ENCODE peak calls at places on chromosome 11, in eight cellular contexts. X is osteoblast; N is stomach; T is PC-3; O is heart right ventricle; V is tibial artery; Y is kidney; R is CD4-positive, alpha-beta memory T cell. K is an unnamed sample. For H3K4me1 and H3K36me3, the result is how much of the 10 kb centered on the place peaks cover.

GRCh38 chr11:1394936-1395772 is 5.4 kb downstream of the BRSK2 start:
- DNase-seq in T (no peak), N (no peak), O (no peak), X (peak), V (no peak), R (no peak), Y (peak), K (no peak)

GRCh38 chr11:126284829-126285228 is 1.9 kb downstream of the TIRAP start:
- DNase-seq in N (peak), Y (no peak), R (peak), V (no peak), T (peak), O (no peak), X (peak), K (peak)

GRCh38 chr11:1532606-1533341 is 39.3 kb downstream of the DUSP8 start:
- DNase-seq in R (no peak), X (peak), Y (no peak), T (no peak), O (no peak), V (no peak), N (no peak), K (no peak)

GRCh38 chr11:8527939-8528338 is 66.1 kb downstream of the STK33 start:
- DNase-seq in V (no peak), O (no peak), Y (no peak), X (no peak), R (no peak), T (no peak), N (no peak), K (no peak)

GRCh38 chr11:46461461-46461927 is 69.9 kb upstream of the CHRM4 start:
- DNase-seq in T (no peak), R (no peak), O (no peak), N (no peak), Y (no peak), V (no peak), X (peak), K (no peak)

GRCh38 chr11:12674571-12674935 is 332 bp downstream of the TEAD1 start:
- DNase-seq in V (no peak), N (peak), Y (no peak), O (peak), T (no peak), R (no peak), X (peak), K (no peak)

GRCh38 chr11:1926156-1927031 is 6.9 kb downstream of the TNNT3 start:
- DNase-seq in N (no peak), V (no peak), T (no peak), Y (peak), X (peak), R (no peak), O (no peak), K (no peak)

GRCh38 chr11:87432006-87432405 is 394.3 kb downstream of the TMEM135 start:
- DNase-seq in X (no peak), R (no peak), T (no peak), V (no peak), Y (no peak), N (no peak), O (no peak), K (no peak)

GRCh38 chr11:33869511-33870422 is 22.1 kb downstream of the LMO2 start:
- DNase-seq in X (peak), O (peak), Y (peak), N (no peak), V (peak), T (peak), R (no peak), K (peak)

GRCh38 chr11:113675003-113675471 is 31.1 kb downstream of the TMPRSS5 start:
- DNase-seq in T (peak), Y (no peak), N (no peak), R (no peak), V (no peak), X (peak), O (no peak), K (no peak)

GRCh38 chr11:111571829-111572501 is 30.3 kb upstream of the SIK2 start:
- DNase-seq in V (no peak), O (no peak), N (no peak), R (no peak), T (peak), X (no peak), Y (no peak), K (no peak)

GRCh38 chr11:66768088-66768521 is 39.1 kb upstream of the SPTBN2 start:
- DNase-seq in R (no peak), T (no peak), O (peak), Y (no peak), V (no peak), N (no peak), X (peak), K (no peak)

GRCh38 chr11:34356918-34357645 is 728 bp downstream of the ABTB2 start:
- DNase-seq in O (peak), T (peak), V (peak), Y (peak), R (peak), N (peak), X (peak), K (peak)

GRCh38 chr11:61534025-61534900 is 25.7 kb downstream of the LRRC10B start:
- DNase-seq in Y (no peak), R (no peak), T (no peak), N (peak), X (no peak), V (no peak), O (no peak), K (no peak)
- H3K4me1 ChIP-seq in Y (under half), R (under half), T (under half), N (under half), X (under half), V (under half), O (under half), K (under half)

GRCh38 chr11:3002346-3002745 is 10.2 kb upstream of the NAP1L4 start:
- DNase-seq in T (no peak), V (peak), R (no peak), X (no peak), O (no peak), N (peak), Y (no peak), K (no peak)
- H3K36me3 ChIP-seq in T (under half), V (under half), R (half or more), X (half or more), O (half or more), N (half or more), Y (under half), K (half or more)

DNA sequence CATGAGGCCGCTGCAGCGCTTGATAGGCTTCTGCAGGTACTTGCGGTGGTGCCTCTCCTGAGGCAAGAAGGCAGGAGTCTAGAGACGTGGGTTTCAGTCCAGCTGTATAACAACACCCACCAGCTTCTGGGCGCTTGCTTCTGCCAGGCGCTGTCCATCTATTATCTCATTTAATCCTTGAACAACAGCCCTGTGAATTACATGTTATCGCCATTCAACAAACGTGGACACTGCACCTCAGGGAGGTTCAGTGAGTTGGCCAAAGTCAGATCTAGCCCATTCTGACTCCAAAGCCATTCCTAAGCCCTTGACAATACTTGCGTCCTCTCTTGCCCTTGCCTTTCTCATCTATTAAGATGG is 436 bp upstream of the FAM181B start:
- DNase-seq in T (no peak), V (no peak), Y (no peak), R (no peak), X (peak), O (no peak), N (no peak), K (no peak)
- H3K4me3 ChIP-seq in T (no peak), V (peak), Y (peak), R (no peak), X (no peak), O (peak), N (peak), K (peak)

DNA sequence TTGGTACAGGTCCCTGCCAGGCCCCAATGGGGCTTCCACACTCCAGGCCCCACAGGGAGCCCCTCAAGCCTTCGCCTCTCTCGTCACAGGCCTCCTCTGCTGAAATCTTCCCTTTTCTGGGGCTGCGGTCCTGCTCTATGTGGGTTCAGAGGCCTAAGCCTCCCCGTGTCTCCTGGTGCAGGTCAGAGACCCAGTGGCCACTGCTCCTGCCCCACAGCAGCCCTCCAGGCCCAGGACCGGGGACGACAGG is 5.9 kb upstream of the IFITM3 start:
- DNase-seq in V (no peak), N (no peak), R (no peak), Y (no peak), X (no peak), T (no peak), O (no peak), K (no peak)
- H3K4me1 ChIP-seq in V (under half), N (under half), R (under half), Y (under half), X (under half), T (under half), O (under half), K (under half)

GRCh38 chr11:69648679-69649575 is 8.0 kb downstream of the CCND1 start:
- DNase-seq in R (no peak), T (no peak), V (peak), O (no peak), X (peak), Y (peak), N (no peak), K (no peak)
- H3K36me3 ChIP-seq in R (under half), T (half or more), V (under half), O (half or more), X (half or more), Y (under half), N (half or more), K (under half)

GRCh38 chr11:120133216-120134105 is 4.5 kb downstream of the TRIM29 start:
- DNase-seq in Y (peak), X (no peak), R (no peak), N (peak), V (peak), O (no peak), T (no peak), K (no peak)

GRCh38 chr11:120135838-120136237 is 2.1 kb downstream of the TRIM29 start:
- DNase-seq in V (peak), O (no peak), N (peak), R (no peak), T (no peak), Y (no peak), X (no peak), K (no peak)

GRCh38 chr11:120134106-120134930 is 3.6 kb downstream of the TRIM29 start:
- DNase-seq in Y (no peak), V (peak), N (peak), X (peak), O (no peak), R (no peak), T (no peak), K (peak)

GRCh38 chr11:120136356-120136755 is 1.6 kb downstream of the TRIM29 start:
- DNase-seq in X (no peak), V (no peak), R (no peak), N (peak), Y (no peak), T (no peak), O (peak), K (no peak)

DNA sequence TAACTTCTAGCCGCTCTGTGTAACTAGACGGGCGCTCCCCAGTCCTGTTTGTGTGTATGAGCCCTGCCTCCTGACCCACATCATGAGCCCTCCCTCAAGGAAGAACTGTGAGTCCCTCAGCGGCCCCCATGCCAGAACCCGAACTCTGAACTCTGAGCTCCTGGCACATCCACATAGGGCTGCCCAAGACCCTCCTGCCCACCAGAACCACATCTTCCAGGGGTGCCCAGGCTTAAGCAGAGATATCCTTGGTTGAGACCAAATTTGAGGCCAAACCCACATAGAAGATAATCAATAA is 3.0 kb downstream of the TRIM29 start:
- DNase-seq in T (no peak), N (peak), O (peak), X (no peak), V (no peak), Y (no peak), R (no peak), K (peak)
- H3K4me3 ChIP-seq in T (no peak), N (no peak), O (no peak), X (no peak), V (no peak), Y (no peak), R (no peak), K (no peak)

GRCh38 chr11:63554901-63555218 is 8.3 kb downstream of the PLAAT2 start:
- DNase-seq in T (no peak), Y (no peak), O (no peak), X (no peak), V (no peak), R (no peak), N (no peak), K (peak)

GRCh38 chr11:63558459-63559157 is 4.6 kb downstream of the PLAAT2 start:
- DNase-seq in X (no peak), R (no peak), Y (no peak), T (no peak), V (peak), O (no peak), N (no peak), K (no peak)

GRCh38 chr11:63553759-63554158 is 9.4 kb downstream of the PLAAT2 start:
- DNase-seq in X (peak), O (no peak), T (peak), R (peak), V (no peak), Y (no peak), N (no peak), K (peak)

GRCh38 chr11:63557548-63557947 is 5.6 kb downstream of the PLAAT2 start:
- DNase-seq in T (no peak), O (no peak), V (no peak), R (no peak), Y (no peak), X (no peak), N (no peak), K (no peak)

DNA sequence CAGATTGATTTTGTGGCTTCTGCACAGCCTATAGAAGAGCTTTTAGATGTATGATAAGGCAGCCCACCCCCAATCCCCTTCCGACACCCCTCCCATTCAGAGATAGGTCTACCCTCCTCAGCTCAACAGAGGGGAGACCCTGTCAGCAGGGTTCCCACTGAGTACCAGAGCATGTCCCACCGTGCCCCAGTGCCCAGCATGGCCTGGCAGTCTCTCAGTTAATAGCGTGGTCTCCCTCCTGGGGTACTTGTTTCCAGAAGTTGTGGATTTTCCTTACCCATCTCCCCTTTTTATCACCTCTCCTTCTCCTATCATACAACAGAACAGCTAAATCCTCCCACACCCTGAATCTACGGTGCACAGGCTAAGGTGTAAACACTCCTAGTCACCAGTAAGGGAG is 6.8 kb downstream of the PLAAT2 start:
- DNase-seq in O (no peak), V (no peak), N (no peak), R (no peak), X (no peak), Y (no peak), T (no peak), K (no peak)
- H3K4me1 ChIP-seq in O (under half), V (under half), N (under half), R (half or more), X (under half), Y (under half), T (under half), K (under half)

DNA sequence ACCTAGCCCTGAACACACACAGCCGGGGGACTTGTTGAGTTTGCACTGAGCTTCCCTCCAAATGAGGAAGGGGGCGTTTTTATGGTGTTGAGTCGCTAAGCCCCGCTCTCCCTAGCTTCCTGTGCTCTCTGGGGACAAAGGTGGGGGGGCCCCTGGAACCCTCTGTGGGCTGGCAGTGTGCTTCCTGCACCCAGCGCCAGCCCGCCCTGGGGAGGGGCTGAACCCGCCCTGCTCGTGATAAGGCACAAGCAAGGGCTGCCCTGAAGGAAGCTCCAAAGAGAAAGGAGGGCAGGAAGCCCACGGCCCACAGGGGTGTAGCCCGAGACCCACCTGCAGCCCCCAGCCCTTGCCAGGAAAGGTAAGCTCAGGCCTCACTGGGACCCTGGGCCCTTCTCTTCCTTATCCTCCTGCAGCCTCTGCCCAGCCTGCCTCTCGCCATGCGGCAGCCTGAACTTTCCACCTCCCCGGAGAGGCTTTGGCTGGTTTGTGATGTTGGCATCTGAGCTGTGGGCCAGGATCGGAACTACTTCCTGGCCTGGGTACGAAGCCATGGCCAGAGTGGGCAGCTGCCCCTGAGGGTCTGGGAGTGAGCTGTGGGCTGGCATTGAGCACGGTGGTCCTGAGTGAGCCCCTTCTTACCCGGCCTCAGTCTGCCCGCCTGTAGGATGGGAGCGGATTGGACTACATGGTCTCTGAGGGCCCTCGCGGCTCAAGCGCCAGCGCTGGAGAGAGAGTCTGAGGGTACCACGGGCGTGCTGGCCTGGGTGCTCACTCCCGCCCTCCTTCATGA is at the start of gene FERMT3:
- DNase-seq in X (peak), Y (peak), O (peak), V (no peak), N (peak), R (peak), T (no peak), K (no peak)
- H3K36me3 ChIP-seq in X (under half), Y (under half), O (under half), V (under half), N (half or more), R (under half), T (under half), K (half or more)

GRCh38 chr11:36033936-36034335 is 90.1 kb downstream of the LDLRAD3 start:
- DNase-seq in R (no peak), V (no peak), X (no peak), N (no peak), T (no peak), Y (no peak), O (no peak), K (no peak)
- H3K4me3 ChIP-seq in R (no peak), V (no peak), X (no peak), N (no peak), T (peak), Y (no peak), O (no peak), K (no peak)

GRCh38 chr11:131658414-131658813 is 288.0 kb downstream of the NTM start:
- DNase-seq in T (no peak), Y (no peak), O (no peak), X (no peak), V (no peak), N (no peak), R (no peak), K (no peak)
- H3K4me1 ChIP-seq in T (under half), Y (under half), O (under half), X (under half), V (under half), N (under half), R (under half), K (under half)

K was measured in HAP-1.